ENCODE peak calls at places on chromosomes 12 and 14, in seven cellular contexts. One of them, this sample, is unnamed.

GRCh38 chr14:92719890-92720323 is 28.5 kb downstream of the LGMN start:
- DNase-seq in adrenal gland: no peak
- DNase-seq in A549: peak; percentile 89
- DNase-seq in transverse colon: peak; percentile 81
- DNase-seq in body of pancreas: no peak
- DNase-seq in uterus: no peak
- DNase-seq in vagina: no peak
- DNase-seq in this sample: no peak

GRCh38 chr12:34286483-34286882 is 264.2 kb downstream of the ALG10 start:
- DNase-seq in adrenal gland: no peak
- DNase-seq in transverse colon: no peak
- DNase-seq in body of pancreas: no peak
- DNase-seq in vagina: no peak
- DNase-seq in uterus: no peak
- DNase-seq in A549: no peak
- DNase-seq in this sample: no peak

GRCh38 chr12:22459872-22460490 is 84.4 kb downstream of the C2CD5 start:
- DNase-seq in adrenal gland: no peak
- DNase-seq in A549: peak; percentile 64
- DNase-seq in transverse colon: no peak
- DNase-seq in vagina: no peak
- DNase-seq in uterus: no peak
- DNase-seq in body of pancreas: no peak
- DNase-seq in this sample: no peak

GRCh38 chr12:58450868-58451482 is 469.3 kb downstream of the LRIG3 start:
- DNase-seq in uterus: no peak
- DNase-seq in A549: no peak
- DNase-seq in vagina: no peak
- DNase-seq in adrenal gland: peak; percentile 14
- DNase-seq in transverse colon: no peak
- DNase-seq in body of pancreas: no peak
- DNase-seq in this sample: no peak

GRCh38 chr12:15728118-15728598 is 61.0 kb downstream of the EPS8 start:
- DNase-seq in A549: peak; percentile 69
- DNase-seq in body of pancreas: no peak
- DNase-seq in vagina: no peak
- DNase-seq in uterus: no peak
- DNase-seq in adrenal gland: no peak
- DNase-seq in transverse colon: no peak
- DNase-seq in this sample: no peak

GRCh38 chr12:113135178-113136127 is at the start of gene RASAL1:
- DNase-seq in vagina: no peak
- DNase-seq in adrenal gland: peak; percentile 89
- DNase-seq in transverse colon: peak; percentile 88
- DNase-seq in body of pancreas: peak; percentile 64
- DNase-seq in A549: peak; percentile 87
- DNase-seq in uterus: no peak
- DNase-seq in this sample: peak; percentile 88

GRCh38 chr12:63079791-63080395 is 71.1 kb downstream of the AVPR1A start:
- DNase-seq in body of pancreas: no peak
- DNase-seq in A549: no peak
- DNase-seq in vagina: no peak
- DNase-seq in transverse colon: no peak
- DNase-seq in uterus: no peak
- DNase-seq in adrenal gland: no peak
- DNase-seq in this sample: no peak

GRCh38 chr12:54463484-54463883 is 9.9 kb downstream of the GTSF1 start:
- DNase-seq in uterus: no peak
- DNase-seq in transverse colon: no peak
- DNase-seq in vagina: no peak
- DNase-seq in A549: no peak
- DNase-seq in body of pancreas: no peak
- DNase-seq in adrenal gland: no peak
- DNase-seq in this sample: no peak

GRCh38 chr12:7026854-7027253 is 8.6 kb upstream of the LPCAT3 start:
- DNase-seq in transverse colon: no peak
- DNase-seq in uterus: no peak
- DNase-seq in body of pancreas: no peak
- DNase-seq in vagina: no peak
- DNase-seq in A549: no peak
- DNase-seq in adrenal gland: no peak
- DNase-seq in this sample: no peak

GRCh38 chr14:90607141-90607540 is 209.1 kb downstream of the TTC7B start:
- DNase-seq in adrenal gland: no peak
- DNase-seq in body of pancreas: no peak
- DNase-seq in transverse colon: no peak
- DNase-seq in vagina: no peak
- DNase-seq in uterus: no peak
- DNase-seq in A549: no peak
- DNase-seq in this sample: no peak

GRCh38 chr14:76993743-76994142 is 34.8 kb downstream of the IRF2BPL start:
- DNase-seq in vagina: no peak
- DNase-seq in transverse colon: no peak
- DNase-seq in adrenal gland: no peak
- DNase-seq in uterus: no peak
- DNase-seq in body of pancreas: no peak
- DNase-seq in A549: no peak
- DNase-seq in this sample: no peak

GRCh38 chr12:110619534-110619953 is 5.6 kb downstream of the TCTN1 start:
- DNase-seq in adrenal gland: no peak
- DNase-seq in body of pancreas: no peak
- DNase-seq in uterus: no peak
- DNase-seq in A549: no peak
- DNase-seq in vagina: no peak
- DNase-seq in transverse colon: no peak
- DNase-seq in this sample: no peak

GRCh38 chr14:77186911-77187648 is 5.5 kb downstream of the TMEM63C start:
- DNase-seq in adrenal gland: peak; percentile 82
- DNase-seq in vagina: no peak
- DNase-seq in uterus: no peak
- DNase-seq in transverse colon: peak; percentile 16
- DNase-seq in A549: peak; percentile 25
- DNase-seq in body of pancreas: peak; percentile 59
- DNase-seq in this sample: no peak

GRCh38 chr12:6367969-6368892 is 7.1 kb downstream of the SCNN1A start:
- DNase-seq in adrenal gland: no peak
- DNase-seq in vagina: no peak
- DNase-seq in transverse colon: no peak
- DNase-seq in uterus: no peak
- DNase-seq in body of pancreas: no peak
- DNase-seq in A549: peak; percentile 67
- DNase-seq in this sample: peak; percentile 41

GRCh38 chr12:121805800-121806555 is 2.2 kb downstream of the SETD1B start:
- DNase-seq in adrenal gland: peak; percentile 24
- DNase-seq in A549: peak; percentile 48
- DNase-seq in vagina: no peak
- DNase-seq in transverse colon: no peak
- DNase-seq in body of pancreas: no peak
- DNase-seq in uterus: peak; percentile 23
- DNase-seq in this sample: peak; percentile 86

GRCh38 chr12:76290963-76291859 is 57.0 kb downstream of the BBS10 start:
- DNase-seq in vagina: no peak
- DNase-seq in A549: no peak
- DNase-seq in transverse colon: no peak
- DNase-seq in uterus: no peak
- DNase-seq in body of pancreas: no peak
- DNase-seq in adrenal gland: no peak
- DNase-seq in this sample: no peak

GRCh38 chr12:97476255-97476654 is 13.7 kb downstream of the RMST start:
- DNase-seq in adrenal gland: no peak
- DNase-seq in vagina: no peak
- DNase-seq in body of pancreas: no peak
- DNase-seq in uterus: no peak
- DNase-seq in transverse colon: no peak
- DNase-seq in A549: no peak
- DNase-seq in this sample: no peak

GRCh38 chr14:74763803-74764531 is 851 bp downstream of the YLPM1 start:
- DNase-seq in uterus: peak; percentile 17
- DNase-seq in transverse colon: peak; percentile 10
- DNase-seq in A549: no peak
- DNase-seq in adrenal gland: peak; percentile 23
- DNase-seq in body of pancreas: peak; percentile 16
- DNase-seq in vagina: no peak
- DNase-seq in this sample: no peak

GRCh38 chr12:100955139-100955538 is 160.6 kb downstream of the ANO4 start:
- DNase-seq in vagina: no peak
- DNase-seq in transverse colon: no peak
- DNase-seq in A549: no peak
- DNase-seq in body of pancreas: no peak
- DNase-seq in uterus: no peak
- DNase-seq in adrenal gland: no peak
- DNase-seq in this sample: no peak

GRCh38 chr14:20680363-20680762 is 4.0 kb upstream of the RNASE4 start:
- DNase-seq in uterus: no peak
- DNase-seq in A549: no peak
- DNase-seq in transverse colon: no peak
- DNase-seq in body of pancreas: no peak
- DNase-seq in adrenal gland: no peak
- DNase-seq in vagina: no peak
- DNase-seq in this sample: no peak
- H3K27ac ChIP-seq in uterus: peak overlapping the region; percentile 100
- H3K27ac ChIP-seq in A549: no peak overlapping the region
- H3K27ac ChIP-seq in transverse colon: peak overlapping the region; percentile 99
- H3K27ac ChIP-seq in body of pancreas: peak overlapping the region; percentile 99
- H3K27ac ChIP-seq in adrenal gland: no peak overlapping the region
- H3K27ac ChIP-seq in vagina: peak overlapping the region; percentile 99
- H3K27ac ChIP-seq in this sample: no peak overlapping the region

DNA sequence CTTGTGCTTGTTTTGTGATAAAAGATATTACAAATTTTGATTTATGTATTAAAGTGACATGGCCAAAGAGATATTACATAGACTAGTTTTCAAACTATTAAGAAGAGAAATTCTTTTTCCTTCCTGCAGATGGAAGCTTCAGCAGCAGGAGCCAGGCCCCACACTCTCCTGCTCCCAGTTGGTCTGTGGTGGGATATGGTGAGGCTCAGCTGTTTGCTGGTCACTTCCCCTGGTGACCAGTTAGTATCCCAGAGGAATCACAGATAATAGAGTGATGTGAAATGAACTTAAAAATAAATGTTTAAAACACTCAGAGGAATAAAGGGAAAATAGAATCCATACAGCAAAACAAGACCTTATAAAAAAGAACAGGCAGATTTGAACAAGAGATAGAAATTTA is 154.7 kb downstream of the KTN1 start:
- DNase-seq in vagina: no peak
- DNase-seq in body of pancreas: no peak
- DNase-seq in uterus: no peak
- DNase-seq in A549: no peak
- DNase-seq in adrenal gland: no peak
- DNase-seq in transverse colon: no peak
- DNase-seq in this sample: no peak
- TF ChIP-seq POLR2A in vagina: no peak
- TF ChIP-seq POLR2A in body of pancreas: no peak
- TF ChIP-seq POLR2A in uterus: no peak
- TF ChIP-seq POLR2A in A549: no peak
- TF ChIP-seq POLR2A in adrenal gland: no peak
- TF ChIP-seq POLR2A in transverse colon: no peak
- TF ChIP-seq POLR2A in this sample: no peak

DNA sequence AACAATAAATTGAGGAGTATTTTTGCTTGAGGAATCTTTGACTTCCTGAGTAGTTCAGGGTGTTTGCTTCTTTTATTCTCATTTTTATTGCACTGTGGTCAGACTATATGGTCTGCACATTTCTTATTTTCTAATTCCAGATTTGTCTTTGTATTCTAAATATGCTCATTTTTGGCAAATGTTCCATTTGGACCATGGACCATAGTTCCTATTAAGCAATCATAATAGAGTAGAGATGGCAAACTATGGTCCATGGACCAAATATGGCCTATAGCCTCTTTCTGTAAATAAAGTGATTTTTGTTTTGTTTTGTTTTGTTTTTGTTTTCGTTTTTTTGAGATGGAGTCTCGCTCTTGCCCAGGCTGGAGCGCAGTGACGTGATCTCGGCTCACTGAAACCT is 2.1 kb downstream of the GPRC5A start:
- DNase-seq in vagina: no peak
- DNase-seq in adrenal gland: no peak
- DNase-seq in uterus: no peak
- DNase-seq in transverse colon: no peak
- DNase-seq in body of pancreas: no peak
- DNase-seq in A549: no peak
- DNase-seq in this sample: no peak
- H3K4me3 ChIP-seq in vagina: peak overlapping the region; percentile 52
- H3K4me3 ChIP-seq in adrenal gland: no peak overlapping the region
- H3K4me3 ChIP-seq in uterus: no peak overlapping the region
- H3K4me3 ChIP-seq in transverse colon: no peak overlapping the region
- H3K4me3 ChIP-seq in body of pancreas: no peak overlapping the region
- H3K4me3 ChIP-seq in A549: peak overlapping the region; percentile 54
- H3K4me3 ChIP-seq in this sample: no peak overlapping the region

GRCh38 chr12:106710143-106710893 is 64.2 kb upstream of the RIC8B start:
- DNase-seq in vagina: no peak
- DNase-seq in body of pancreas: no peak
- DNase-seq in transverse colon: no peak
- DNase-seq in A549: no peak
- DNase-seq in uterus: no peak
- DNase-seq in adrenal gland: no peak
- DNase-seq in this sample: no peak

GRCh38 chr12:106712768-106713167 is 61.7 kb upstream of the RIC8B start:
- DNase-seq in transverse colon: peak; percentile 40
- DNase-seq in vagina: no peak
- DNase-seq in uterus: no peak
- DNase-seq in adrenal gland: no peak
- DNase-seq in A549: no peak
- DNase-seq in body of pancreas: no peak
- DNase-seq in this sample: no peak

GRCh38 chr12:106709068-106709511 is 65.4 kb upstream of the RIC8B start:
- DNase-seq in uterus: no peak
- DNase-seq in adrenal gland: no peak
- DNase-seq in A549: no peak
- DNase-seq in transverse colon: no peak
- DNase-seq in vagina: no peak
- DNase-seq in body of pancreas: no peak
- DNase-seq in this sample: no peak

GRCh38 chr12:106715582-106715981 is 58.9 kb upstream of the RIC8B start:
- DNase-seq in uterus: no peak
- DNase-seq in body of pancreas: no peak
- DNase-seq in A549: no peak
- DNase-seq in transverse colon: peak; percentile 26
- DNase-seq in vagina: no peak
- DNase-seq in adrenal gland: no peak
- DNase-seq in this sample: no peak

GRCh38 chr12:106711316-106711715 is 63.2 kb upstream of the RIC8B start:
- DNase-seq in vagina: no peak
- DNase-seq in body of pancreas: no peak
- DNase-seq in adrenal gland: no peak
- DNase-seq in transverse colon: no peak
- DNase-seq in uterus: no peak
- DNase-seq in A549: no peak
- DNase-seq in this sample: no peak
- H3K27ac ChIP-seq in vagina: no peak overlapping the region
- H3K27ac ChIP-seq in body of pancreas: no peak overlapping the region
- H3K27ac ChIP-seq in adrenal gland: no peak overlapping the region
- H3K27ac ChIP-seq in transverse colon: no peak overlapping the region
- H3K27ac ChIP-seq in uterus: no peak overlapping the region
- H3K27ac ChIP-seq in A549: no peak overlapping the region
- H3K27ac ChIP-seq in this sample: no peak overlapping the region

This sample was measured in spleen.